ENCODE peak calls at places on chromosomes 1 and 21, in six cellular contexts. One of them, this sample, is unnamed.

GRCh38 chr1:86714561-86715244 is 10.3 kb downstream of the SH3GLB1 start:
- DNase-seq in mammary epithelial cell: peak
- DNase-seq in PC-3: peak
- DNase-seq in trophoblast cell: no peak
- DNase-seq in IMR-90: no peak
- DNase-seq in fibroblast of lung: no peak
- DNase-seq in this sample: no peak

GRCh38 chr1:56229183-56229582 is 350.2 kb downstream of the PLPP3 start:
- DNase-seq in mammary epithelial cell: no peak
- DNase-seq in PC-3: no peak
- DNase-seq in trophoblast cell: no peak
- DNase-seq in IMR-90: no peak
- DNase-seq in fibroblast of lung: no peak
- DNase-seq in this sample: peak

GRCh38 chr1:173475564-173476196 is 1.5 kb upstream of the PRDX6 start:
- DNase-seq in mammary epithelial cell: peak
- DNase-seq in PC-3: peak
- DNase-seq in trophoblast cell: peak
- DNase-seq in IMR-90: peak
- DNase-seq in fibroblast of lung: peak
- DNase-seq in this sample: no peak

GRCh38 chr1:207259391-207259790 is 62.1 kb upstream of the CD55 start:
- DNase-seq in mammary epithelial cell: peak
- DNase-seq in PC-3: peak
- DNase-seq in trophoblast cell: peak
- DNase-seq in IMR-90: peak
- DNase-seq in fibroblast of lung: peak
- DNase-seq in this sample: peak

GRCh38 chr1:22117238-22117637 is 25.7 kb downstream of the WNT4 start:
- DNase-seq in mammary epithelial cell: no peak
- DNase-seq in PC-3: no peak
- DNase-seq in trophoblast cell: no peak
- DNase-seq in IMR-90: no peak
- DNase-seq in fibroblast of lung: no peak
- DNase-seq in this sample: no peak

GRCh38 chr1:109985251-109986053 is 887 bp downstream of the AHCYL1 start:
- DNase-seq in mammary epithelial cell: no peak
- DNase-seq in PC-3: peak
- DNase-seq in trophoblast cell: peak
- DNase-seq in IMR-90: no peak
- DNase-seq in fibroblast of lung: no peak
- DNase-seq in this sample: no peak

GRCh38 chr21:34878501-34878900 is 170.6 kb downstream of the RUNX1 start:
- DNase-seq in mammary epithelial cell: no peak
- DNase-seq in PC-3: peak
- DNase-seq in trophoblast cell: no peak
- DNase-seq in IMR-90: no peak
- DNase-seq in fibroblast of lung: no peak
- DNase-seq in this sample: no peak

GRCh38 chr1:160416369-160416768 is 16.0 kb downstream of the VANGL2 start:
- DNase-seq in mammary epithelial cell: peak
- DNase-seq in PC-3: peak
- DNase-seq in trophoblast cell: peak
- DNase-seq in IMR-90: peak
- DNase-seq in fibroblast of lung: peak
- DNase-seq in this sample: peak

GRCh38 chr1:90924982-90925381 is 96.9 kb downstream of the ZNF644 start:
- DNase-seq in mammary epithelial cell: no peak
- DNase-seq in PC-3: no peak
- DNase-seq in trophoblast cell: peak
- DNase-seq in IMR-90: peak
- DNase-seq in fibroblast of lung: no peak
- DNase-seq in this sample: peak

GRCh38 chr1:97093742-97094141 is 372.2 kb downstream of the PTBP2 start:
- DNase-seq in mammary epithelial cell: peak
- DNase-seq in PC-3: no peak
- DNase-seq in trophoblast cell: no peak
- DNase-seq in IMR-90: peak
- DNase-seq in fibroblast of lung: peak
- DNase-seq in this sample: no peak

GRCh38 chr21:37055271-37055855 is 17.5 kb downstream of the PIGP start:
- DNase-seq in mammary epithelial cell: no peak
- DNase-seq in PC-3: no peak
- DNase-seq in trophoblast cell: no peak
- DNase-seq in IMR-90: no peak
- DNase-seq in fibroblast of lung: no peak
- DNase-seq in this sample: no peak

GRCh38 chr1:113763651-113764050 is 4.4 kb upstream of the PHTF1 start:
- DNase-seq in mammary epithelial cell: no peak
- DNase-seq in PC-3: no peak
- DNase-seq in trophoblast cell: no peak
- DNase-seq in IMR-90: no peak
- DNase-seq in fibroblast of lung: no peak
- DNase-seq in this sample: no peak

GRCh38 chr1:33088119-33088906 is 7.4 kb downstream of the AZIN2 start:
- DNase-seq in mammary epithelial cell: no peak
- DNase-seq in PC-3: no peak
- DNase-seq in trophoblast cell: no peak
- DNase-seq in IMR-90: peak
- DNase-seq in fibroblast of lung: no peak
- DNase-seq in this sample: no peak

GRCh38 chr1:209029737-209030136 is 553.8 kb upstream of the CAMK1G start:
- DNase-seq in mammary epithelial cell: peak
- DNase-seq in PC-3: peak
- DNase-seq in trophoblast cell: no peak
- DNase-seq in IMR-90: no peak
- DNase-seq in fibroblast of lung: no peak
- DNase-seq in this sample: no peak

GRCh38 chr1:235313262-235313661 is 14.7 kb downstream of the ARID4B start:
- DNase-seq in mammary epithelial cell: peak
- DNase-seq in PC-3: no peak
- DNase-seq in trophoblast cell: no peak
- DNase-seq in IMR-90: no peak
- DNase-seq in fibroblast of lung: no peak
- DNase-seq in this sample: no peak

GRCh38 chr1:114677691-114678090 is 7.8 kb upstream of the DENND2C start:
- DNase-seq in mammary epithelial cell: no peak
- DNase-seq in PC-3: no peak
- DNase-seq in trophoblast cell: no peak
- DNase-seq in IMR-90: no peak
- DNase-seq in fibroblast of lung: no peak
- DNase-seq in this sample: no peak

GRCh38 chr1:243251544-243251943 is 3.5 kb downstream of the CEP170 start:
- DNase-seq in mammary epithelial cell: no peak
- DNase-seq in PC-3: peak
- DNase-seq in trophoblast cell: no peak
- DNase-seq in IMR-90: no peak
- DNase-seq in fibroblast of lung: no peak
- DNase-seq in this sample: no peak

GRCh38 chr1:243254927-243255790 is at the start of gene CEP170:
- DNase-seq in mammary epithelial cell: peak
- DNase-seq in PC-3: peak
- DNase-seq in trophoblast cell: peak
- DNase-seq in IMR-90: peak
- DNase-seq in fibroblast of lung: peak
- DNase-seq in this sample: peak

GRCh38 chr1:243254233-243254926 is 701 bp downstream of the CEP170 start:
- DNase-seq in mammary epithelial cell: peak
- DNase-seq in PC-3: peak
- DNase-seq in trophoblast cell: peak
- DNase-seq in IMR-90: peak
- DNase-seq in fibroblast of lung: peak
- DNase-seq in this sample: peak

GRCh38 chr1:243253927-243254232 is 1.2 kb downstream of the CEP170 start:
- DNase-seq in mammary epithelial cell: peak
- DNase-seq in PC-3: peak
- DNase-seq in trophoblast cell: no peak
- DNase-seq in IMR-90: no peak
- DNase-seq in fibroblast of lung: no peak
- DNase-seq in this sample: no peak

DNA sequence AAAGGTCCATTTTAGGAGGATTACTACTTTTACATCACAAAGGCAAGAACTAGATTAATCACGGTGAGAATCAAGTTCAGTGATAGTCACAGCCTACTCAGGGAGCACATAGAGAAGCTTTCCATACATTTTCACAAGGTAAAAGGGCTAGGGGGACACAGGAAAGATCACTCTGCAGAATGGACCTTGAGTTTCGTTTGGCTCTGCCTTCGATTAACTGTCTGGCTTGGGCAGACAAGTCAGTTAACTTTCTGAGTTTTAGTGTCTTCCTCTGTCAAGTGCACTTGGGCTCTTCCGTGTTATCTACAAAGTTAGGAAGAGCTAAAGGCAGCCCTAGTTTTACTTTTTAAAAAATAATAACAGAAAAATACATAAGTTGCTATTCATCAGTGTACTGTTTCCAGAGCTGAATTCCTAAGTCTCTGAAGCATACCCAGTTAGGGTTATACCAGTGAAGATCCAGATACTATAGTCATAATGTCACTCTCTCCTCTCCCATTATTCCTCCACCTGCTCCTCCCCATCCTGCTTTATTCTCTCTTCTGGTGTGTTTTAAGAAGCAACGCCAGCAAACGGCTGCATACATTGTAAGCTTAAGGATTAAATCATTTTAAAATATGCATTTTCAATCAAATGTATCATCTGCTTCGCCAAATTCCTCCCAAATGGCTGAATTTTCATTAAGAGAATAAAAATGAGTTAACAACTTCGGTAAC is 1.7 kb downstream of the CEP170 start:
- DNase-seq in mammary epithelial cell: peak
- DNase-seq in PC-3: peak
- DNase-seq in trophoblast cell: no peak
- DNase-seq in IMR-90: peak
- DNase-seq in fibroblast of lung: no peak
- DNase-seq in this sample: no peak
- H3K9ac ChIP-seq in mammary epithelial cell: peak
- H3K9ac ChIP-seq in PC-3: peak
- H3K9ac ChIP-seq in trophoblast cell: peak
- H3K9ac ChIP-seq in IMR-90: peak
- H3K9ac ChIP-seq in fibroblast of lung: peak
- H3K9ac ChIP-seq in this sample: peak

GRCh38 chr1:39085174-39085573 is 59.0 kb downstream of the NDUFS5 start:
- DNase-seq in mammary epithelial cell: no peak
- DNase-seq in PC-3: no peak
- DNase-seq in trophoblast cell: no peak
- DNase-seq in IMR-90: no peak
- DNase-seq in fibroblast of lung: no peak
- DNase-seq in this sample: no peak
- H3K4me2 ChIP-seq in mammary epithelial cell: no peak
- H3K4me2 ChIP-seq in PC-3: no peak
- H3K4me2 ChIP-seq in trophoblast cell: no peak
- H3K4me2 ChIP-seq in IMR-90: no peak
- H3K4me2 ChIP-seq in fibroblast of lung: no peak
- H3K4me2 ChIP-seq in this sample: no peak

GRCh38 chr1:1601564-1602320 is 1.8 kb upstream of the FNDC10 start:
- DNase-seq in mammary epithelial cell: no peak
- DNase-seq in PC-3: no peak
- DNase-seq in trophoblast cell: no peak
- DNase-seq in IMR-90: no peak
- DNase-seq in fibroblast of lung: no peak
- DNase-seq in this sample: no peak

GRCh38 chr1:1600861-1601563 is 1.1 kb upstream of the FNDC10 start:
- DNase-seq in mammary epithelial cell: no peak
- DNase-seq in PC-3: no peak
- DNase-seq in trophoblast cell: no peak
- DNase-seq in IMR-90: no peak
- DNase-seq in fibroblast of lung: no peak
- DNase-seq in this sample: no peak

GRCh38 chr1:1602941-1603506 is 3.1 kb upstream of the FNDC10 start:
- DNase-seq in mammary epithelial cell: no peak
- DNase-seq in PC-3: no peak
- DNase-seq in trophoblast cell: no peak
- DNase-seq in IMR-90: no peak
- DNase-seq in fibroblast of lung: no peak
- DNase-seq in this sample: no peak

GRCh38 chr1:1603671-1604373 is 3.9 kb upstream of the FNDC10 start:
- DNase-seq in mammary epithelial cell: no peak
- DNase-seq in PC-3: no peak
- DNase-seq in trophoblast cell: no peak
- DNase-seq in IMR-90: no peak
- DNase-seq in fibroblast of lung: no peak
- DNase-seq in this sample: no peak

DNA sequence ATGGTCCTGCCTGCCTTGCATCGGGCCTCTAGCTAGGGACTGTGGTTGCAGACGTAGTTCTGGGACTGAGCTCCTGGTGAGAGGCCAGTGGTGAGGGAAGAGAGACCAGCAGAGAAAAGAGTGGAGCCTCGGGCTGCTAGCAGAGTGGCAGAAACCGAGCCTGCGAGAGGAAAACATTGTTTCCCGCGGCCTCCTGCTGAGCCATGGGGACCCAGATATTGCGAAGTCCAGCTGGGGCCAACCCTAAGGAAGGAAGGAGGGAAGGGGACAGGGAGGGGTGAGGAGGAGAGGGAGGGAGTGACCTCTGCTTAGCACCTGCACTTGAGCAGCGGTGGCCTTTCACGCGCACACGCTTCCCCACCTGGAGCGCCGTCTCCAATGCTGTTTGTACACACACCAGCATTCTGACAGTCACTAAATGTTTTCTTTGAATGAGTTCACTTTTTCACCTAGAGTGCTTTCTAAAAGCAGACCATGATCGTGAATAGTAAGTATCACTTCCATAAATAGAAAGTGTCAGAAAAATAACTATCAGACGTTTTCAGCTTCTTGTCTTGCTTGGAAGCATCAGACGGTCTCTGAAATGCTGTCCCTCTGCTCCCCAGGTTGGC is 2.5 kb upstream of the FNDC10 start:
- DNase-seq in mammary epithelial cell: no peak
- DNase-seq in PC-3: no peak
- DNase-seq in trophoblast cell: no peak
- DNase-seq in IMR-90: no peak
- DNase-seq in fibroblast of lung: no peak
- DNase-seq in this sample: no peak
- H3K9ac ChIP-seq in mammary epithelial cell: no peak
- H3K9ac ChIP-seq in PC-3: no peak
- H3K9ac ChIP-seq in trophoblast cell: no peak
- H3K9ac ChIP-seq in IMR-90: no peak
- H3K9ac ChIP-seq in fibroblast of lung: no peak
- H3K9ac ChIP-seq in this sample: no peak

GRCh38 chr1:197910120-197911110 is 6.8 kb upstream of the LHX9 start:
- DNase-seq in mammary epithelial cell: no peak
- DNase-seq in PC-3: no peak
- DNase-seq in trophoblast cell: no peak
- DNase-seq in IMR-90: no peak
- DNase-seq in fibroblast of lung: no peak
- DNase-seq in this sample: no peak
- H3K4me2 ChIP-seq in mammary epithelial cell: no peak
- H3K4me2 ChIP-seq in PC-3: no peak
- H3K4me2 ChIP-seq in trophoblast cell: no peak
- H3K4me2 ChIP-seq in IMR-90: peak
- H3K4me2 ChIP-seq in fibroblast of lung: no peak
- H3K4me2 ChIP-seq in this sample: no peak

GRCh38 chr1:230144765-230145504 is 77.9 kb downstream of the GALNT2 start:
- DNase-seq in mammary epithelial cell: no peak
- DNase-seq in PC-3: no peak
- DNase-seq in trophoblast cell: no peak
- DNase-seq in IMR-90: no peak
- DNase-seq in fibroblast of lung: no peak
- DNase-seq in this sample: no peak
- H3K9ac ChIP-seq in mammary epithelial cell: no peak
- H3K9ac ChIP-seq in PC-3: no peak
- H3K9ac ChIP-seq in trophoblast cell: no peak
- H3K9ac ChIP-seq in IMR-90: no peak
- H3K9ac ChIP-seq in fibroblast of lung: no peak
- H3K9ac ChIP-seq in this sample: no peak